ENCODE peak calls at places on chromosome 4, in five cellular contexts. One of them, this sample, is unnamed. For H3F3A, the result is how much of the 10 kb centered on the place peaks cover.

GRCh38 chr4:155017426-155017825 is 191.0 kb upstream of the NPY2R start:
- DNase-seq in PC-3: no peak
- DNase-seq in GM23338: no peak
- DNase-seq in MM.1S: no peak
- DNase-seq in GM23248: no peak
- DNase-seq in this sample: no peak

GRCh38 chr4:141462361-141462760 is 174.0 kb upstream of the IL15 start:
- DNase-seq in PC-3: peak
- DNase-seq in GM23338: no peak
- DNase-seq in MM.1S: no peak
- DNase-seq in GM23248: peak
- DNase-seq in this sample: no peak

GRCh38 chr4:170675568-170676262 is 586.0 kb upstream of the AADAT start:
- DNase-seq in PC-3: peak
- DNase-seq in GM23338: no peak
- DNase-seq in MM.1S: peak
- DNase-seq in GM23248: peak
- DNase-seq in this sample: peak

GRCh38 chr4:174192943-174193342 is 90.5 kb downstream of the FBXO8 start:
- DNase-seq in PC-3: no peak
- DNase-seq in GM23338: no peak
- DNase-seq in MM.1S: no peak
- DNase-seq in GM23248: no peak
- DNase-seq in this sample: no peak

GRCh38 chr4:25351777-25352421 is 25.2 kb upstream of the ANAPC4 start:
- DNase-seq in PC-3: peak
- DNase-seq in GM23338: peak
- DNase-seq in MM.1S: no peak
- DNase-seq in GM23248: peak
- DNase-seq in this sample: no peak

GRCh38 chr4:3114377-3114776 is 39.9 kb downstream of the HTT start:
- DNase-seq in PC-3: no peak
- DNase-seq in GM23338: no peak
- DNase-seq in MM.1S: no peak
- DNase-seq in GM23248: peak
- DNase-seq in this sample: no peak

GRCh38 chr4:5751918-5752802 is 41.2 kb downstream of the EVC start:
- DNase-seq in PC-3: no peak
- DNase-seq in GM23338: peak
- DNase-seq in MM.1S: no peak
- DNase-seq in GM23248: peak
- DNase-seq in this sample: peak

GRCh38 chr4:122666527-122667245 is 45.8 kb upstream of the IL21 start:
- DNase-seq in PC-3: peak
- DNase-seq in GM23338: no peak
- DNase-seq in MM.1S: no peak
- DNase-seq in GM23248: peak
- DNase-seq in this sample: no peak

GRCh38 chr4:13151178-13151577 is 333.0 kb downstream of the RAB28 start:
- DNase-seq in PC-3: no peak
- DNase-seq in GM23338: no peak
- DNase-seq in MM.1S: no peak
- DNase-seq in GM23248: no peak
- DNase-seq in this sample: no peak

GRCh38 chr4:35151816-35152572 is 1092.3 kb downstream of the ARAP2 start:
- DNase-seq in PC-3: peak
- DNase-seq in GM23338: peak
- DNase-seq in MM.1S: peak
- DNase-seq in GM23248: no peak
- DNase-seq in this sample: peak

GRCh38 chr4:5785806-5786680 is 75.0 kb downstream of the EVC start:
- DNase-seq in PC-3: peak
- DNase-seq in GM23338: no peak
- DNase-seq in MM.1S: no peak
- DNase-seq in GM23248: peak
- DNase-seq in this sample: no peak

GRCh38 chr4:110704748-110705439 is 82.0 kb upstream of the PITX2 start:
- DNase-seq in PC-3: no peak
- DNase-seq in GM23338: no peak
- DNase-seq in MM.1S: peak
- DNase-seq in GM23248: no peak
- DNase-seq in this sample: no peak

GRCh38 chr4:128061566-128062536 is 739 bp downstream of the LARP1B start:
- DNase-seq in PC-3: peak
- DNase-seq in GM23338: peak
- DNase-seq in MM.1S: peak
- DNase-seq in GM23248: peak
- DNase-seq in this sample: peak

GRCh38 chr4:8427761-8428287 is 12.7 kb downstream of the ACOX3 start:
- DNase-seq in PC-3: peak
- DNase-seq in GM23338: peak
- DNase-seq in MM.1S: no peak
- DNase-seq in GM23248: peak
- DNase-seq in this sample: peak

GRCh38 chr4:78022517-78022916 is 34.6 kb upstream of the FRAS1 start:
- DNase-seq in PC-3: no peak
- DNase-seq in GM23338: no peak
- DNase-seq in MM.1S: no peak
- DNase-seq in GM23248: peak
- DNase-seq in this sample: no peak

GRCh38 chr4:88858752-88859151 is 161.1 kb upstream of the NAP1L5 start:
- DNase-seq in PC-3: no peak
- DNase-seq in GM23338: no peak
- DNase-seq in MM.1S: peak
- DNase-seq in GM23248: no peak
- DNase-seq in this sample: no peak

GRCh38 chr4:158193171-158193749 is 17.0 kb upstream of the TMEM144 start:
- DNase-seq in PC-3: peak
- DNase-seq in GM23338: peak
- DNase-seq in MM.1S: peak
- DNase-seq in GM23248: peak
- DNase-seq in this sample: peak

GRCh38 chr4:176499518-176499917 is 179.8 kb downstream of the SPCS3 start:
- DNase-seq in PC-3: peak
- DNase-seq in GM23338: no peak
- DNase-seq in MM.1S: no peak
- DNase-seq in GM23248: peak
- DNase-seq in this sample: no peak

GRCh38 chr4:75391489-75392166 is 122.6 kb downstream of the RCHY1 start:
- DNase-seq in PC-3: no peak
- DNase-seq in GM23338: peak
- DNase-seq in MM.1S: no peak
- DNase-seq in GM23248: no peak
- DNase-seq in this sample: peak

GRCh38 chr4:73726000-73726399 is 14.4 kb upstream of the CXCL8 start:
- DNase-seq in PC-3: peak
- DNase-seq in GM23338: no peak
- DNase-seq in MM.1S: no peak
- DNase-seq in GM23248: peak
- DNase-seq in this sample: no peak

GRCh38 chr4:180809439-180809838 is 1433.8 kb upstream of the TENM3 start:
- DNase-seq in PC-3: no peak
- DNase-seq in GM23338: no peak
- DNase-seq in MM.1S: no peak
- DNase-seq in GM23248: no peak
- DNase-seq in this sample: no peak

GRCh38 chr4:25128671-25129070 is 31.6 kb downstream of the SEPSECS start:
- DNase-seq in PC-3: no peak
- DNase-seq in GM23338: no peak
- DNase-seq in MM.1S: no peak
- DNase-seq in GM23248: peak
- DNase-seq in this sample: no peak

GRCh38 chr4:4526401-4526800 is 15.4 kb downstream of the STX18 start:
- DNase-seq in PC-3: no peak
- DNase-seq in GM23338: no peak
- DNase-seq in MM.1S: no peak
- DNase-seq in GM23248: no peak
- DNase-seq in this sample: no peak

DNA sequence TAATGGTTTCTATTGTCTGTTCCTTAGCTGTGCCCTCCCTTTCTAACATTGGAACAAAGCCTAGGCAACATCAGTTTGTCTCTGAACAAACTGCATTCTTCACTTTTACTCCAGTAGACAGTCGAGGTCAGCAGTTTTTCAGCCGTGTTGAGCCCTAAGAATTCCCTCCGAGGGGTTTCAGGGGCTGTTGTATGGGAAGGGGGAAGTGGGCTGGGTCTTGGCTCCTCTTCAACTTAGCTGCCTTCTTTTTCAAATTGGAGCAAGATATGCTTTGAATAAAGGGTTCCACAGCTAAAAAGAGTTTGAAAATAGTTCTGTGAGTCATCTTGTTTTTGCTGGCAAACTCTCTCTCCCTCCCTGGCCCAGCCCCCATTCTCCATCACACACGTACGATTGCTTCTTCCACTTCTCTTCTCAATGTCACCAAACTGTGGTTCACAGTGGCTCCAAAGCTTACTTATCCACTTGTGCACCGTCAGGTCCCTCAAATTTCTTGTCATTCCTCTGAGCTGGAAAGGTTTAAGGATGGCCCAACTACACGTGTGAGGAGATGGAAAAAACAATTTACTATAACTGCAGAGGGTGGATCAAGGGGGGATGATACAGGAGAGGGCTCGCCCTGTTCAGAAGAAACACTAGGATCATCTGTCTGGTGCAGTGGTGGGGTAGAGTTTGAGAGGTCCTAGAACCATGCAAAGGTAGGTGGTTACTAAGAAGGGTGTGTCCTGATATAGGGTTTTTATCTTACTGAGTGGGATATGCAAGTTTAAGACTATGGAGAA is 9.2 kb upstream of the MAML3 start:
- DNase-seq in PC-3: no peak
- DNase-seq in GM23338: no peak
- DNase-seq in MM.1S: no peak
- DNase-seq in GM23248: peak
- DNase-seq in this sample: peak
- H3K4me3 ChIP-seq in PC-3: no peak
- H3K4me3 ChIP-seq in GM23338: no peak
- H3K4me3 ChIP-seq in MM.1S: no peak
- H3K4me3 ChIP-seq in GM23248: peak
- H3K4me3 ChIP-seq in this sample: no peak

GRCh38 chr4:118033148-118034060 is 882 bp upstream of the NDST3 start:
- DNase-seq in PC-3: peak
- DNase-seq in GM23338: peak
- DNase-seq in MM.1S: no peak
- DNase-seq in GM23248: peak
- DNase-seq in this sample: peak
- TF ChIP-seq EZH2 in PC-3: no peak
- TF ChIP-seq EZH2 in GM23338: no peak
- TF ChIP-seq EZH2 in MM.1S: no peak
- TF ChIP-seq EZH2 in GM23248: no peak
- TF ChIP-seq EZH2 in this sample: no peak

GRCh38 chr4:113967687-113968086 is 11.8 kb downstream of the ARSJ start:
- DNase-seq in PC-3: no peak
- DNase-seq in GM23338: no peak
- DNase-seq in MM.1S: no peak
- DNase-seq in GM23248: no peak
- DNase-seq in this sample: no peak
- H3F3A ChIP-seq in PC-3: under half
- H3F3A ChIP-seq in GM23338: under half
- H3F3A ChIP-seq in MM.1S: under half
- H3F3A ChIP-seq in GM23248: under half
- H3F3A ChIP-seq in this sample: under half

GRCh38 chr4:165461176-165461835 is 82.5 kb downstream of the CPE start:
- DNase-seq in PC-3: no peak
- DNase-seq in GM23338: no peak
- DNase-seq in MM.1S: no peak
- DNase-seq in GM23248: peak
- DNase-seq in this sample: no peak
- H3K4me3 ChIP-seq in PC-3: no peak
- H3K4me3 ChIP-seq in GM23338: no peak
- H3K4me3 ChIP-seq in MM.1S: no peak
- H3K4me3 ChIP-seq in GM23248: peak
- H3K4me3 ChIP-seq in this sample: no peak

GRCh38 chr4:59973496-59973895 is 1226.6 kb upstream of the ADGRL3 start:
- DNase-seq in PC-3: no peak
- DNase-seq in GM23338: no peak
- DNase-seq in MM.1S: no peak
- DNase-seq in GM23248: no peak
- DNase-seq in this sample: no peak
- TF ChIP-seq EZH2 in PC-3: no peak
- TF ChIP-seq EZH2 in GM23338: no peak
- TF ChIP-seq EZH2 in MM.1S: no peak
- TF ChIP-seq EZH2 in GM23248: no peak
- TF ChIP-seq EZH2 in this sample: no peak

GRCh38 chr4:99468891-99469290 is 33.7 kb upstream of the ADH7 start:
- DNase-seq in PC-3: no peak
- DNase-seq in GM23338: no peak
- DNase-seq in MM.1S: no peak
- DNase-seq in GM23248: peak
- DNase-seq in this sample: no peak
- H3F3A ChIP-seq in PC-3: under half
- H3F3A ChIP-seq in GM23338: under half
- H3F3A ChIP-seq in MM.1S: under half
- H3F3A ChIP-seq in GM23248: under half
- H3F3A ChIP-seq in this sample: under half

GRCh38 chr4:82043809-82044137 is 330.0 kb downstream of the HNRNPD start:
- DNase-seq in PC-3: no peak
- DNase-seq in GM23338: no peak
- DNase-seq in MM.1S: no peak
- DNase-seq in GM23248: no peak
- DNase-seq in this sample: no peak
- H3K4me3 ChIP-seq in PC-3: no peak
- H3K4me3 ChIP-seq in GM23338: peak
- H3K4me3 ChIP-seq in MM.1S: no peak
- H3K4me3 ChIP-seq in GM23248: no peak
- H3K4me3 ChIP-seq in this sample: peak

DNA sequence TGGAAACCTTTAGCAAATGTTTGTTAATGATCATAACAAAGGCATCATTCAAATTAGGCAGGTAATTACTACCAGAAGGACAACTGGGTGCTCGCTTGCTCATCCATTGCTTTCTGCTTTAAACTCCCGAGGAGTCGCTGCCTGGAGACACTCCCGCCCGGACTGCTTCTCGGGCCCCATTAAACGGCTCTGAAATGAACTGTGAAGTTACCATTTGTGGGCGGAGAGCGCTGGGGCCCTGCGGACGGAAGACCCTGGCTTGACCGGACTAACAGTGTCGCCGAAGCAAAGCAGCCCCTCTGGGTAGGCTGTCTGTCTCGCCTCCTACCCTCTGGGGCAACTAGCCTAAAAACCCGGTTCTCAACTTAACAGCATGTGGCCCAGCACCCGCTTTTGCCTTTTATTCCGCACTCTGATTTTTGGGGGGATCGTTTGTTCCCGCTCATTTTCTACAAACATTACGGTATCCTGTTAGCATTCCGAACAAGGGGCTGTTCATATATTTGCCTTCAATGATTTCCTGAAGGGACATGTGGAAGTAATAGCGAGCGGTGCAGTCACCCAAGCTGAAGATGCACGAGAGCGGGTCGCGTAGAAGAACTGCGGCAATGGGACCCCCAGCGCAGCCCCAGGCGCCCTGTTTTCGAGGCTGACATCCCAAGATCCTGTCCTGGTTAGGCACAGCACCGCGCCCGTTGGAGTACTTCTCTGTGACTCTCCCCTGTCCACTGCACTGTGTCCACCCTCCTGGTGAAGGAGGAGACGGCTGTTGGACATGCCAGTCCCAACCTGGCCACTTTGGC is 1.6 kb upstream of the PDGFRA start:
- DNase-seq in PC-3: peak
- DNase-seq in GM23338: peak
- DNase-seq in MM.1S: no peak
- DNase-seq in GM23248: peak
- DNase-seq in this sample: peak
- TF ChIP-seq EZH2 in PC-3: no peak
- TF ChIP-seq EZH2 in GM23338: no peak
- TF ChIP-seq EZH2 in MM.1S: no peak
- TF ChIP-seq EZH2 in GM23248: no peak
- TF ChIP-seq EZH2 in this sample: no peak